ENCODE peak calls at places on chromosomes 3 and 15, in four cellular contexts. M is omental fat pad; C is stimulated activated CD4-positive, alpha-beta T cell treated with anti-CD3 and anti-CD28 coated beads, TNF-alpha, amount 100 ng/mL, for 24 hours; F is effector CD4-positive, alpha-beta T cell. V is an unnamed sample.

GRCh38 chr3:127152676-127153505 is 40.0 kb upstream of the PRR23E start:
- DNase-seq in M (no peak), C (no peak), F (no peak), V (no peak)

GRCh38 chr15:99441427-99441766 is 124.4 kb upstream of the MEF2A start:
- DNase-seq in M (no peak), C (no peak), F (no peak), V (no peak)

GRCh38 chr3:115518100-115518852 is 105.0 kb upstream of the GAP43 start:
- DNase-seq in M (peak), C (no peak), F (no peak), V (no peak)

GRCh38 chr15:51093865-51094605 is 671 bp downstream of the TNFAIP8L3 start:
- DNase-seq in M (no peak), C (no peak), F (no peak), V (no peak)

GRCh38 chr15:75578206-75578947 is 738 bp downstream of the PTPN9 start:
- DNase-seq in M (no peak), C (peak), F (peak), V (peak)

GRCh38 chr15:94206463-94207167 is 24.7 kb upstream of the MCTP2 start:
- DNase-seq in M (no peak), C (peak), F (no peak), V (no peak)

GRCh38 chr3:182794806-182795369 is 1.6 kb downstream of the ATP11B start:
- DNase-seq in M (no peak), C (no peak), F (no peak), V (no peak)

GRCh38 chr3:129305592-129306091 is 27.0 kb downstream of the HMCES start:
- DNase-seq in M (peak), C (no peak), F (peak), V (no peak)

GRCh38 chr15:91982401-91982800 is 128.9 kb downstream of the SLCO3A1 start:
- DNase-seq in M (no peak), C (no peak), F (no peak), V (no peak)

GRCh38 chr3:50502584-50503423 is 630 bp downstream of the CACNA2D2 start:
- DNase-seq in M (no peak), C (no peak), F (no peak), V (peak)

GRCh38 chr15:42723068-42723467 is 13.9 kb downstream of the CDAN1 start:
- DNase-seq in M (no peak), C (no peak), F (no peak), V (no peak)

GRCh38 chr3:59609967-59610366 is 560.1 kb upstream of the CFAP20DC start:
- DNase-seq in M (no peak), C (no peak), F (no peak), V (no peak)

GRCh38 chr3:54634122-54634469 is 293.8 kb downstream of the LRTM1 start:
- DNase-seq in M (no peak), C (no peak), F (no peak), V (no peak)

GRCh38 chr3:75059120-75059519 is 444.7 kb upstream of the CNTN3 start:
- DNase-seq in M (no peak), C (no peak), F (no peak), V (no peak)

GRCh38 chr15:31266712-31267111 is 59.9 kb upstream of the KLF13 start:
- DNase-seq in M (no peak), C (no peak), F (no peak), V (no peak)

GRCh38 chr3:12423918-12424634 is 60.2 kb upstream of the TSEN2 start:
- DNase-seq in M (no peak), C (peak), F (no peak), V (no peak)

GRCh38 chr3:49013738-49014660 is 4.4 kb downstream of the DALRD3 start:
- DNase-seq in M (no peak), C (peak), F (no peak), V (no peak)

GRCh38 chr3:133393204-133393603 is 6.7 kb upstream of the BFSP2 start:
- DNase-seq in M (no peak), C (no peak), F (no peak), V (no peak)

GRCh38 chr3:68878322-68878721 is 54.0 kb downstream of the TAFA4 start:
- DNase-seq in M (no peak), C (no peak), F (no peak), V (no peak)

GRCh38 chr3:123635220-123635619 is 50.4 kb upstream of the HACD2 start:
- DNase-seq in M (no peak), C (no peak), F (no peak), V (no peak)

GRCh38 chr15:66862111-66862815 is 160.2 kb downstream of the SMAD6 start:
- DNase-seq in M (no peak), C (no peak), F (no peak), V (no peak)

GRCh38 chr3:52396907-52397591 is 47.9 kb downstream of the SEMA3G start:
- DNase-seq in M (no peak), C (no peak), F (no peak), V (no peak)

GRCh38 chr3:159711560-159712333 is 276.9 kb upstream of the IL12A start:
- DNase-seq in M (no peak), C (no peak), F (no peak), V (no peak)

GRCh38 chr15:67170143-67170885 is 84.1 kb downstream of the AAGAB start:
- DNase-seq in M (no peak), C (no peak), F (no peak), V (no peak)

GRCh38 chr3:14879161-14879888 is 60.6 kb downstream of the FGD5 start:
- DNase-seq in M (no peak), C (no peak), F (no peak), V (no peak)

GRCh38 chr3:138188013-138188352 is 882 bp downstream of the ARMC8 start:
- DNase-seq in M (peak), C (no peak), F (no peak), V (no peak)

GRCh38 chr3:11603628-11604027 is 40.1 kb downstream of the VGLL4 start:
- DNase-seq in M (no peak), C (no peak), F (no peak), V (no peak)

GRCh38 chr3:148101061-148101460 is 596.6 kb upstream of the AGTR1 start:
- DNase-seq in M (no peak), C (no peak), F (no peak), V (no peak)

V was measured in effector memory CD8-positive, alpha-beta T cell.